ENCODE peak calls at places on chromosomes 5 and 9, in nine cellular contexts. G is cardiac fibroblast; C is cardiac muscle cell; M is CD8-positive, alpha-beta T cell; B is CD8-positive, alpha-beta memory T cell; K is CD4-positive, CD25-positive, alpha-beta regulatory T cell; A is adrenal gland; T is choroid plexus epithelial cell; L is epithelial cell of proximal tubule. H is an unnamed sample.

GRCh38 chr5:83494666-83495065 is 23.1 kb downstream of the VCAN start:
- DNase-seq in G (no peak), C (peak; percentile 18), M (no peak), B (no peak), K (no peak), A (no peak), T (no peak), L (no peak), H (no peak)

GRCh38 chr9:114433720-114434255 is 46.0 kb upstream of the AKNA start:
- DNase-seq in G (no peak), C (no peak), M (no peak), B (no peak), K (peak; percentile 56), A (no peak), T (no peak), L (no peak), H (no peak)

GRCh38 chr5:143594913-143595818 is 191.7 kb upstream of the NR3C1 start:
- DNase-seq in G (no peak), C (no peak), M (no peak), B (no peak), K (no peak), A (no peak), T (peak; percentile 62), L (no peak), H (peak; percentile 23)

GRCh38 chr9:99866398-99866797 is 40.1 kb upstream of the STX17 start:
- DNase-seq in G (no peak), C (no peak), M (no peak), B (no peak), K (no peak), A (no peak), T (peak; percentile 49), L (no peak), H (no peak)

GRCh38 chr5:10454591-10455272 is 13.1 kb downstream of the ROPN1L start:
- DNase-seq in G (peak; percentile 45), C (peak; percentile 39), M (no peak), B (no peak), K (no peak), A (no peak), T (peak; percentile 67), L (no peak), H (no peak)

GRCh38 chr5:33999986-34000385 is 7.9 kb downstream of the AMACR start:
- DNase-seq in G (no peak), C (no peak), M (no peak), B (no peak), K (no peak), A (no peak), T (no peak), L (no peak), H (no peak)

GRCh38 chr5:93717162-93717561 is 24.2 kb downstream of the POU5F2 start:
- DNase-seq in G (peak; percentile 82), C (peak; percentile 71), M (no peak), B (no peak), K (no peak), A (peak; percentile 27), T (peak; percentile 81), L (peak; percentile 71), H (peak; percentile 72)

GRCh38 chr5:142441638-142442037 is 116.8 kb upstream of the SPRY4 start:
- DNase-seq in G (peak; percentile 76), C (peak; percentile 70), M (no peak), B (peak; percentile 29), K (peak; percentile 30), A (no peak), T (peak; percentile 66), L (no peak), H (no peak)

GRCh38 chr5:137176126-137176525 is 323.0 kb downstream of the SPOCK1 start:
- DNase-seq in G (no peak), C (no peak), M (no peak), B (no peak), K (no peak), A (no peak), T (no peak), L (no peak), H (no peak)

GRCh38 chr9:136143215-136144001 is 24.7 kb upstream of the TMEM250 start:
- DNase-seq in G (peak; percentile 33), C (peak; percentile 33), M (no peak), B (no peak), K (no peak), A (no peak), T (peak; percentile 56), L (no peak), H (no peak)

GRCh38 chr5:77761606-77762005 is 14.5 kb downstream of the TBCA start:
- DNase-seq in G (no peak), C (no peak), M (no peak), B (no peak), K (no peak), A (peak; percentile 49), T (no peak), L (no peak), H (no peak)

GRCh38 chr9:100427366-100428263 is 672 bp downstream of the MSANTD3 start:
- DNase-seq in G (peak; percentile 64), C (peak; percentile 59), M (no peak), B (peak; percentile 44), K (peak; percentile 37), A (peak; percentile 50), T (peak; percentile 66), L (no peak), H (no peak)

GRCh38 chr5:89277791-89278190 is 394.8 kb upstream of the MEF2C start:
- DNase-seq in G (no peak), C (no peak), M (no peak), B (no peak), K (no peak), A (no peak), T (no peak), L (peak; percentile 12), H (no peak)

GRCh38 chr9:91844170-91844569 is 105.9 kb downstream of the ROR2 start:
- DNase-seq in G (no peak), C (no peak), M (no peak), B (no peak), K (no peak), A (peak; percentile 38), T (no peak), L (no peak), H (no peak)

GRCh38 chr5:16924201-16924600 is 11.9 kb downstream of the MYO10 start:
- DNase-seq in G (no peak), C (no peak), M (no peak), B (no peak), K (no peak), A (no peak), T (no peak), L (no peak), H (no peak)

GRCh38 chr9:14303526-14303925 is 10.4 kb downstream of the NFIB start:
- DNase-seq in G (no peak), C (no peak), M (no peak), B (no peak), K (no peak), A (no peak), T (no peak), L (no peak), H (no peak)

GRCh38 chr9:114038724-114039313 is 39.3 kb downstream of the AMBP start:
- DNase-seq in G (no peak), C (no peak), M (no peak), B (no peak), K (no peak), A (no peak), T (no peak), L (no peak), H (no peak)

GRCh38 chr9:83056911-83057310 is 6.0 kb downstream of the RASEF start:
- DNase-seq in G (no peak), C (no peak), M (no peak), B (no peak), K (no peak), A (no peak), T (no peak), L (no peak), H (no peak)

GRCh38 chr5:178115835-178116405 is 2.6 kb downstream of the N4BP3 start:
- DNase-seq in G (no peak), C (no peak), M (no peak), B (peak; percentile 38), K (no peak), A (no peak), T (no peak), L (no peak), H (no peak)

DNA sequence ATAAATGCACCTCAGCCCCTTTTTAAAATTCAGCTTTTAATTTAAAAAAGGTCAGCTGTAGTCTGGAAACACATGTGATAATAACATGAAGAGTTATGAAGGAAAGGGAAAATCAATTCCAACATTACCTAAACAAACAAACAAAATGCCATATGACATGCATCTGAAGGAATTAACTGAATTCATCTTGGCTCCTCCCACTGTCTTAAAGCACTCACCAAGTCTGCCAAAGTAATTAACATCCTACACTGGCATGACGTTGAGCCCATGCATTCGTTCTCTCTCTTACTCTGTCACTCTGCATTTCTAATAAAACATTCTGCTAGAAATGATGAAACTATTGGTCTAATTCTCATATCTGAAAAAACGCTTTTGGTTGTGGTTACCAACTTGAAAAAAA is 37.7 kb downstream of the TSSK1B start:
- DNase-seq in G (no peak), C (no peak), M (no peak), B (no peak), K (no peak), A (no peak), T (no peak), L (no peak), H (no peak)
- H3K4me3 ChIP-seq in G (no peak overlapping the region), C (no peak overlapping the region), M (no peak overlapping the region), B (no peak overlapping the region), K (no peak overlapping the region), A (no peak overlapping the region), T (no peak overlapping the region), L (no peak overlapping the region), H (no peak overlapping the region)

DNA sequence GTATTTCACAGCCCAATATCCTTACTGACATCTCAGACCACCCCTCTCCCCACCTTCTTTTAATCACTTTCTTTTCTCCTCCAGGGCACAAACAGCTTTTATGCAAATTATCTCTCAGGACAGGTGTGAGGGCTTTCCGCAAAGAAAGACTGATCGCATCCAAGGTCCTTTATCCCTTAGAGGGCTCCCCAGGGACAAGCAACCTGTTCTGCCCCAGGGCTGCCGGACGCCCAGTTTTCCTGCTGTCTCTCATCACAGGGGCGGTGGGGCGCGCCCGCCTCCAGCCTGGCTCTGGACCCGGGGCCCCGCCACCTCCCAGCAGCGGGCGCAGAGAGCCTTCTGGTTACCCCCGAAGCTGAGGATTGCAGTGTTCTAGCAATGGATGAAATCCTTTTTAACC is 266.1 kb downstream of the CWC27 start:
- DNase-seq in G (no peak), C (no peak), M (no peak), B (no peak), K (no peak), A (no peak), T (no peak), L (no peak), H (no peak)
- H3K4me3 ChIP-seq in G (no peak overlapping the region), C (no peak overlapping the region), M (peak overlapping the region; percentile 57), B (peak overlapping the region; percentile 86), K (peak overlapping the region; percentile 67), A (no peak overlapping the region), T (no peak overlapping the region), L (peak overlapping the region; percentile 80), H (peak overlapping the region; percentile 61)

DNA sequence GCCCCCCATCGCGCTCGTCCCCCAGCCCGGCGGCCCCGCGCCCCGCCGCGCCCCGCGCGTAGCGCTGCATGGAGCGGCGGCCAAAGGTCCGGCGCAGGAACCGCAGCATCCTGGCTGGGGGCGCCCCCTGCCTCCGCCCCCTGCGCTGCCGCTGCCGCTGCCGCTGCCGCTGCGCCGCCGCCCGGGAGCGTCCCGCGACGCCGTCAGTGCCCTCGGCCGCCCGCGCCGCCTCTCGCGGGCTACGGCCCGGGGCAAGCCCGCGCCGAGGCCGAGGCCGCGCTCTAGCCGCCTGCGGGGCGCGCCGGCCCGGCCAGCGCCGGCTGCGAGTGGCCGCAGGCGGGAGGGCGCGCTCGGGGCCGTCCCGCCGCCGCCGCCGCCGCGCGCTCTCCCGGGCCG is 523 bp downstream of the EPB41L4B start:
- DNase-seq in G (no peak), C (no peak), M (no peak), B (no peak), K (no peak), A (no peak), T (no peak), L (no peak), H (no peak)
- H3K4me3 ChIP-seq in G (peak overlapping the region; percentile 55), C (peak overlapping the region; percentile 52), M (no peak overlapping the region), B (no peak overlapping the region), K (no peak overlapping the region), A (no peak overlapping the region), T (peak overlapping the region; percentile 60), L (no peak overlapping the region), H (peak overlapping the region; percentile 49)

GRCh38 chr9:138115506-138115905 is 237.9 kb downstream of the CACNA1B start:
- DNase-seq in G (no peak), C (no peak), M (no peak), B (no peak), K (no peak), A (no peak), T (no peak), L (no peak), H (no peak)
- H3K4me3 ChIP-seq in G (no peak overlapping the region), C (no peak overlapping the region), M (no peak overlapping the region), B (no peak overlapping the region), K (no peak overlapping the region), A (no peak overlapping the region), T (no peak overlapping the region), L (no peak overlapping the region), H (no peak overlapping the region)

H was measured in kidney epithelial cell.